ENCODE peak calls at places on chromosome 12, in four cellular contexts. F is H9, S is IMR-90, V is neuronal stem cell. U is an unnamed sample.

GRCh38 chr12:30308010-30308717 is 387.5 kb downstream of the IPO8 start:
- DNase-seq in S (no peak), V (no peak), F (no peak), U (no peak)

GRCh38 chr12:53410951-53411350 is 12.7 kb upstream of the AMHR2 start:
- DNase-seq in S (no peak), V (no peak), F (no peak), U (no peak)

GRCh38 chr12:9761407-9761736 is 671 bp upstream of the CD69 start:
- DNase-seq in V (no peak), F (no peak), S (no peak), U (no peak)

GRCh38 chr12:23742574-23742973 is 206.9 kb downstream of the SOX5 start:
- DNase-seq in S (no peak), V (no peak), F (no peak), U (no peak)

GRCh38 chr12:78703820-78704525 is 160.6 kb upstream of the SYT1 start:
- DNase-seq in S (peak), V (no peak), F (no peak), U (peak)

GRCh38 chr12:91219511-91219910 is 36.9 kb upstream of the DCN start:
- DNase-seq in S (peak), F (no peak), V (no peak), U (no peak)

GRCh38 chr12:129934977-129935376 is 31.2 kb upstream of the TMEM132D start:
- DNase-seq in S (no peak), F (no peak), V (no peak), U (no peak)

GRCh38 chr12:1932264-1932777 is 13.9 kb upstream of the CACNA2D4 start:
- DNase-seq in F (peak), S (no peak), V (no peak), U (no peak)

GRCh38 chr12:124044809-124045321 is 71.8 kb downstream of the ZNF664 start:
- DNase-seq in V (no peak), S (no peak), F (no peak), U (peak)

GRCh38 chr12:67430708-67431335 is 161.7 kb downstream of the CAND1 start:
- DNase-seq in F (no peak), V (no peak), S (no peak), U (peak)

GRCh38 chr12:14928946-14929345 is 9.4 kb downstream of the ERP27 start:
- DNase-seq in V (no peak), S (no peak), F (no peak), U (peak)

GRCh38 chr12:52061470-52062166 is 8.2 kb upstream of the ATG101 start:
- DNase-seq in F (no peak), V (no peak), S (no peak), U (no peak)

GRCh38 chr12:95336387-95337067 is 118.9 kb downstream of the VEZT start:
- DNase-seq in F (peak), V (peak), S (peak), U (peak)

GRCh38 chr12:89995870-89996269 is 287.2 kb upstream of the ATP2B1 start:
- DNase-seq in F (no peak), V (no peak), S (peak), U (no peak)

GRCh38 chr12:112537710-112538396 is 119.1 kb downstream of the PTPN11 start:
- DNase-seq in V (no peak), F (peak), S (peak), U (peak)

GRCh38 chr12:87274594-87275245 is 754.5 kb downstream of the C12orf50 start:
- DNase-seq in F (peak), V (no peak), S (peak), U (peak)

GRCh38 chr12:80792861-80793260 is 76.1 kb downstream of the MYF5 start:
- DNase-seq in S (peak), V (no peak), F (no peak), U (no peak)

GRCh38 chr12:51951843-51952722 is 584 bp downstream of the ACVR1B start:
- DNase-seq in S (no peak), F (peak), V (no peak), U (peak)

GRCh38 chr12:93011100-93011499 is 82.0 kb upstream of the EEA1 start:
- DNase-seq in V (no peak), F (no peak), S (no peak), U (peak)

GRCh38 chr12:5391638-5392037 is 40.3 kb upstream of the NTF3 start:
- DNase-seq in S (peak), V (no peak), F (no peak), U (peak)

GRCh38 chr12:4825139-4825858 is 84.4 kb upstream of the KCNA1 start:
- DNase-seq in S (no peak), F (no peak), V (no peak), U (no peak)

GRCh38 chr12:5230151-5230550 is 186.5 kb downstream of the KCNA5 start:
- DNase-seq in S (peak), F (no peak), V (no peak), U (no peak)

GRCh38 chr12:101799774-101800173 is 31.0 kb downstream of the GNPTAB start:
- DNase-seq in F (no peak), V (no peak), S (no peak), U (no peak)

GRCh38 chr12:39440101-39440500 is 2.8 kb downstream of the KIF21A start:
- DNase-seq in V (no peak), F (no peak), S (no peak), U (no peak)

GRCh38 chr12:84375472-84375871 is 537.1 kb downstream of the SLC6A15 start:
- DNase-seq in V (no peak), S (peak), F (no peak), U (no peak)

GRCh38 chr12:27969011-27969900 is 3.3 kb downstream of the PTHLH start:
- DNase-seq in S (peak), V (no peak), F (peak), U (peak)

GRCh38 chr12:52714887-52715281 is 11.6 kb upstream of the KRT77 start:
- DNase-seq in S (no peak), F (no peak), V (no peak), U (no peak)

GRCh38 chr12:95548539-95549391 is 2.5 kb downstream of the USP44 start:
- DNase-seq in S (peak), V (peak), F (peak), U (peak)

GRCh38 chr12:130537655-130538054 is 178.4 kb downstream of the RIMBP2 start:
- DNase-seq in F (no peak), S (no peak), V (no peak), U (no peak)

GRCh38 chr12:105775351-105775750 is 363.4 kb downstream of the NUAK1 start:
- DNase-seq in F (no peak), V (no peak), S (peak), U (no peak)

GRCh38 chr12:58342736-58343135 is 401.4 kb downstream of the ATP23 start:
- DNase-seq in V (no peak), S (no peak), F (no peak), U (no peak)

GRCh38 chr12:57200497-57200896 is 16.1 kb upstream of the NXPH4 start:
- DNase-seq in S (no peak), V (no peak), F (no peak), U (no peak)

GRCh38 chr12:67957383-67957782 is 31.9 kb upstream of the IFNG-AS1 start:
- DNase-seq in V (no peak), F (no peak), S (no peak), U (no peak)

GRCh38 chr12:38159591-38160317 is 156.8 kb upstream of the ALG10B start:
- DNase-seq in S (no peak), V (no peak), F (no peak), U (no peak)

GRCh38 chr12:19704966-19705365 is 265.7 kb downstream of the AEBP2 start:
- DNase-seq in F (no peak), V (no peak), S (no peak), U (no peak)

GRCh38 chr12:54853933-54854538 is at the start of gene MUCL1:
- DNase-seq in V (peak), S (peak), F (peak), U (peak)

GRCh38 chr12:77734489-77734888 is 96.2 kb upstream of the NAV3 start:
- DNase-seq in V (no peak), F (no peak), S (peak), U (no peak)

GRCh38 chr12:104742551-104742961 is 215.5 kb downstream of the SLC41A2 start:
- DNase-seq in S (no peak), V (no peak), F (no peak), U (no peak)

GRCh38 chr12:54196396-54196795 is 7.6 kb upstream of the SMUG1 start:
- DNase-seq in S (no peak), V (no peak), F (no peak), U (no peak)

GRCh38 chr12:16542586-16542985 is 63.4 kb downstream of the LMO3 start:
- DNase-seq in F (no peak), S (no peak), V (no peak), U (no peak)
- H2BK15ac ChIP-seq in F (no peak), S (no peak), V (no peak), U (no peak)

GRCh38 chr12:114702462-114702861 is 18.5 kb upstream of the TBX3 start:
- DNase-seq in F (no peak), S (no peak), V (no peak), U (no peak)
- H3K18ac ChIP-seq in F (no peak), S (no peak), V (no peak), U (peak)

GRCh38 chr12:3418609-3419469 is 72.2 kb upstream of the PRMT8 start:
- DNase-seq in V (no peak), F (no peak), S (no peak), U (no peak)
- H2BK15ac ChIP-seq in V (no peak), F (no peak), S (no peak), U (no peak)

GRCh38 chr12:114626-115211 is 48.2 kb downstream of the IQSEC3 start:
- DNase-seq in F (no peak), S (no peak), V (no peak), U (peak)

GRCh38 chr12:115960-116915 is 49.7 kb downstream of the IQSEC3 start:
- DNase-seq in S (no peak), F (no peak), V (no peak), U (no peak)

GRCh38 chr12:115518-115917 is 49.0 kb downstream of the IQSEC3 start:
- DNase-seq in S (no peak), V (no peak), F (no peak), U (no peak)

GRCh38 chr12:111699-112591 is 45.4 kb downstream of the IQSEC3 start:
- DNase-seq in S (no peak), V (no peak), F (no peak), U (no peak)

DNA sequence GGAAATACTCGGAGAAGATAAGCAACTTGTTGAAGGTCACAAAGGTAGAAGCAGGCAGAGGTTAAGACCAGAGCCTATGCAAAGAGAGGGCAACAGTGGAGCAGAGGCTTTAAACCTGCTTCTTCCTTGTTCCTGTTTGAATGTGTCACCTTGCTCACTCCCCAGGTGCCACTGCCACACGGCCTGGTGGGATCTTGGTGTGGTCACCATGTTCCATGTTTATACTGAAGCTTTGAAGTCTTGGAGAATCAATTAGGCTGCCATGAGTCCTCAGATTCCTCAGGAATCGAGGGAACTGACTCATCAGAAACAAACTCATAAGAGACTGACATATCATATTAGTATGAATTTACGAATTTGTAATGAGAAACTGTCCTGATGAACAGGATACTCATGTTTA is 46.8 kb downstream of the IQSEC3 start:
- DNase-seq in S (peak), V (no peak), F (no peak), U (no peak)
- H3K18ac ChIP-seq in S (no peak), V (no peak), F (no peak), U (no peak)

GRCh38 chr12:10855807-10856206 is 6.5 kb upstream of the PRR4 start:
- DNase-seq in S (no peak), F (no peak), V (no peak), U (no peak)
- H2BK15ac ChIP-seq in S (no peak), F (no peak), V (no peak), U (no peak)

DNA sequence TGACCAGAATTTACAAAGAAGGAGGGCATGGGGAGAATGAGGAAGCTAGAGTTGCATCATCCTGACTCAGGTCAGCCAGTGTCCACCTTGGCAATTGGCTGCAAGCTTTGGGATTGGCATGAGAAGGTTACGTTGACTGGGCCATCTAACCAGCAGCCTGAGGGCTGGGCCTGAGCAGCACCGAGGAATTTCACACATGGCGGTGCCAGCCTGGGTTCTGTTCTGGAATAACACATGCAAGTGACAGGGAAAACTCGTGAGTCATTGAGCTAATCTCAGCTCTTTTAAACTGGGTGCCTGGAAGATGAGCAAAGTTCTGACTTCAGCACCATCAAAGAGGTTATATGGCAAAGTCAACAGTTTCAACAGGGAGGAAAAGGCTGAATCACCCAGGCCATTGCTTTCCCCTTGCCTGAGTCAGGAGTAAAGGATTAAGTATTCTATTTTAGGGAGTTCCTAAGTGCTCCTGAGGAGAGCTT is 543.2 kb upstream of the TBX3 start:
- DNase-seq in S (peak), V (no peak), F (no peak), U (peak)
- H3K18ac ChIP-seq in S (no peak), V (no peak), F (no peak), U (no peak)